ENCODE peak calls at places on chromosomes 13 and 19, in five cellular contexts. J is RCC 7860; Z is CD8-positive, alpha-beta T cell; T is Calu3; A is ELF-1. E is an unnamed sample.

GRCh38 chr13:112776354-112776753 is 86.5 kb downstream of the ATP11A start:
- DNase-seq in T (no peak), J (no peak), A (no peak), Z (no peak), E (no peak)

GRCh38 chr13:48449656-48450055 is 36.7 kb upstream of the LPAR6 start:
- DNase-seq in J (no peak), Z (no peak), T (no peak), A (no peak), E (no peak)

GRCh38 chr13:27953671-27954405 is 15.3 kb downstream of the CDX2 start:
- DNase-seq in T (peak), Z (peak), J (no peak), A (peak), E (peak)

GRCh38 chr13:111943229-111943795 is 123.6 kb upstream of the SOX1 start:
- DNase-seq in A (peak), J (no peak), Z (no peak), T (no peak), E (no peak)

GRCh38 chr13:46622013-46622917 is 69.3 kb downstream of the LRCH1 start:
- DNase-seq in A (no peak), Z (no peak), J (no peak), T (no peak), E (peak)

GRCh38 chr19:33797821-33798633 is 1.4 kb downstream of the KCTD15 start:
- DNase-seq in A (peak), T (peak), J (no peak), Z (no peak), E (peak)

GRCh38 chr13:109224033-109224432 is 562.4 kb downstream of the IRS2 start:
- DNase-seq in Z (no peak), J (no peak), T (no peak), A (no peak), E (no peak)

GRCh38 chr19:18839465-18840287 is 7.9 kb downstream of the UPF1 start:
- DNase-seq in T (no peak), Z (no peak), A (no peak), J (no peak), E (no peak)

GRCh38 chr19:10289836-10290438 is at the start of gene ICAM5:
- DNase-seq in J (no peak), Z (no peak), T (no peak), A (no peak), E (peak)

GRCh38 chr19:6066661-6067646 is 43.3 kb downstream of the RFX2 start:
- DNase-seq in T (peak), Z (no peak), A (peak), J (peak), E (peak)

GRCh38 chr13:109844396-109844795 is 58.0 kb upstream of the IRS2 start:
- DNase-seq in T (no peak), J (no peak), A (no peak), Z (no peak), E (no peak)

GRCh38 chr19:2770055-2771013 is 12.7 kb downstream of the SGTA start:
- DNase-seq in Z (no peak), J (no peak), T (no peak), A (no peak), E (no peak)

GRCh38 chr19:33409035-33409434 is 35.5 kb downstream of the CEBPG start:
- DNase-seq in J (no peak), T (no peak), Z (no peak), A (no peak), E (no peak)

GRCh38 chr13:113002206-113002821 is 33.3 kb downstream of the MCF2L start:
- DNase-seq in J (no peak), A (peak), T (peak), Z (no peak), E (peak)

GRCh38 chr19:48330012-48330681 is 4.8 kb downstream of the EMP3 start:
- DNase-seq in Z (peak), T (peak), J (no peak), A (peak), E (peak)

GRCh38 chr19:11693505-11694499 is 44.9 kb downstream of the ZNF823 start:
- DNase-seq in T (peak), A (peak), Z (no peak), J (peak), E (peak)

GRCh38 chr19:5995606-5996005 is 17.7 kb upstream of the RANBP3 start:
- DNase-seq in A (no peak), T (no peak), J (no peak), Z (no peak), E (no peak)

GRCh38 chr19:50669319-50670101 is 20.3 kb downstream of the C19orf81 start:
- DNase-seq in A (no peak), Z (peak), T (peak), J (no peak), E (peak)

GRCh38 chr19:29292146-29292545 is 79.2 kb upstream of the UQCRFS1 start:
- DNase-seq in Z (no peak), J (no peak), T (no peak), A (no peak), E (no peak)

GRCh38 chr13:43546260-43546659 is 240.5 kb downstream of the ENOX1 start:
- DNase-seq in Z (no peak), J (no peak), T (no peak), A (peak), E (peak)

GRCh38 chr13:101576452-101576851 is 124.0 kb downstream of the ITGBL1 start:
- DNase-seq in Z (no peak), A (no peak), J (no peak), T (no peak), E (peak)

GRCh38 chr19:34173145-34173956 is 1.0 kb downstream of the LSM14A start:
- DNase-seq in Z (peak), T (peak), J (peak), A (peak), E (peak)

GRCh38 chr19:40807147-40808020 is 8.4 kb downstream of the EGLN2 start:
- DNase-seq in A (peak), J (no peak), T (peak), Z (no peak), E (peak)

GRCh38 chr13:42066542-42066941 is 18.1 kb downstream of the DGKH start:
- DNase-seq in A (no peak), J (no peak), T (no peak), Z (no peak), E (no peak)

GRCh38 chr19:6774821-6775707 is 2.6 kb downstream of the VAV1 start:
- DNase-seq in J (no peak), T (no peak), Z (no peak), A (no peak), E (no peak)

GRCh38 chr13:23510544-23510916 is 59.7 kb upstream of the TNFRSF19 start:
- DNase-seq in T (no peak), Z (no peak), J (no peak), A (no peak), E (no peak)

GRCh38 chr13:94703721-94704314 is 8.5 kb downstream of the SOX21 start:
- DNase-seq in T (no peak), Z (no peak), A (no peak), J (no peak), E (no peak)

GRCh38 chr19:30923096-30923495 is 426.1 kb downstream of the TSHZ3 start:
- DNase-seq in J (no peak), T (no peak), Z (no peak), A (no peak), E (no peak)

GRCh38 chr13:36619535-36619934 is 54.3 kb upstream of the SERTM1 start:
- DNase-seq in A (no peak), J (no peak), Z (no peak), T (no peak), E (no peak)

GRCh38 chr19:41131186-41131585 is 17.0 kb downstream of the CYP2F1 start:
- DNase-seq in T (no peak), A (no peak), Z (no peak), J (no peak), E (no peak)

GRCh38 chr19:4829001-4829712 is 2.4 kb downstream of the TICAM1 start:
- DNase-seq in Z (no peak), J (no peak), T (peak), A (no peak), E (no peak)

GRCh38 chr19:30006206-30006605 is 64.2 kb downstream of the URI1 start:
- DNase-seq in Z (no peak), J (no peak), T (no peak), A (no peak), E (no peak)

E was measured in NCI-H69.